ENCODE peak calls at places on chromosomes 16 and 17, in ten cellular contexts. S is AG04450; Y is uterus; R is suprapubic skin; P is AG09309; O is breast epithelium; C is GM06990; K is CD4-positive, alpha-beta T cell; Z is HCT116; V is neural crest cell. W is an unnamed sample.

GRCh38 chr17:59695943-59696681 is 11.1 kb downstream of the PTRH2 start:
- DNase-seq in S (no peak), Y (no peak), R (no peak), P (no peak), O (no peak), C (no peak), K (no peak), Z (no peak), V (no peak), W (no peak)

GRCh38 chr17:37610971-37611370 is 1.8 kb upstream of the SYNRG start:
- DNase-seq in S (no peak), Y (no peak), R (no peak), P (no peak), O (no peak), C (no peak), K (no peak), Z (no peak), V (no peak), W (no peak)

GRCh38 chr17:48335858-48336500 is 94.0 kb downstream of the SKAP1 start:
- DNase-seq in S (peak), Y (no peak), R (no peak), P (no peak), O (no peak), C (no peak), K (no peak), Z (peak), V (no peak), W (no peak)

GRCh38 chr17:61400786-61401279 is 1.2 kb downstream of the TBX2 start:
- DNase-seq in S (no peak), Y (no peak), R (no peak), P (no peak), O (no peak), C (no peak), K (no peak), Z (no peak), V (no peak), W (no peak)

GRCh38 chr16:54362801-54363200 is 76.2 kb upstream of the IRX3 start:
- DNase-seq in S (no peak), Y (no peak), R (no peak), P (no peak), O (no peak), C (no peak), K (no peak), Z (no peak), V (no peak), W (no peak)

GRCh38 chr17:63842173-63842539 is 329 bp downstream of the SMARCD2 start:
- DNase-seq in S (no peak), Y (peak), R (no peak), P (no peak), O (no peak), C (no peak), K (no peak), Z (no peak), V (peak), W (no peak)

GRCh38 chr16:81623365-81624102 is 155.6 kb upstream of the PLCG2 start:
- DNase-seq in S (no peak), Y (no peak), R (no peak), P (no peak), O (no peak), C (no peak), K (peak), Z (peak), V (peak), W (no peak)

GRCh38 chr17:50198026-50198669 is 3.3 kb downstream of the COL1A1 start:
- DNase-seq in S (no peak), Y (no peak), R (no peak), P (no peak), O (peak), C (no peak), K (peak), Z (peak), V (peak), W (peak)

GRCh38 chr17:47208744-47209488 is at the start of gene MYL4:
- DNase-seq in S (no peak), Y (no peak), R (no peak), P (no peak), O (no peak), C (no peak), K (no peak), Z (no peak), V (no peak), W (no peak)

GRCh38 chr16:85641776-85642176 is 28.7 kb downstream of the GSE1 start:
- DNase-seq in S (no peak), Y (no peak), R (no peak), P (no peak), O (no peak), C (no peak), K (no peak), Z (no peak), V (no peak), W (no peak)

DNA sequence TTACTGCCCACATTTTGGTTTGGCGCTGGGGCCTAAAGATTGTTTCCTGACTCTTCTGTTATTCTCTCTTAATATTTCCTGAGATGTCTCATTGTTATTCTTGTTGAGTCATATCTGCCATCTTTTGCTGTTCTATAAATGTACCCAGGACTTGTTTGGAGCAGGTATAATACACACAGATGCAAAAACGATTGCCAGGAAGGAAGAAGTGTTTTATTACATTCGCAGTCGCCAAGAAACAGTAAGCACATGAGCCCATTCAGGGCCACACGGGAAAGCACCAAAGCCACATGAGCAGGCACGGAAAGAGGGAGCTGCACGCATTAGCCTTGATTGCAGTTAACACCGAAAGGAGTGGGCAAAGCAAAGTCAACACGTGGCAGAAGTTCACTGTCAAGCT is 70.2 kb downstream of the ARHGAP44 start:
- DNase-seq in S (no peak), Y (no peak), R (no peak), P (no peak), O (no peak), C (peak), K (no peak), Z (no peak), V (no peak), W (no peak)
- TF ChIP-seq CTCF in S (no peak), Y (no peak), R (no peak), P (no peak), O (no peak), C (peak), K (no peak), Z (no peak), V (no peak), W (no peak)

GRCh38 chr17:39153541-39154111 is 2.2 kb upstream of the PLXDC1 start:
- DNase-seq in S (peak), Y (peak), R (peak), P (no peak), O (peak), C (peak), K (peak), Z (peak), V (peak), W (peak)
- TF ChIP-seq CTCF in S (no peak), Y (no peak), R (no peak), P (peak), O (no peak), C (no peak), K (no peak), Z (peak), V (peak), W (no peak)

DNA sequence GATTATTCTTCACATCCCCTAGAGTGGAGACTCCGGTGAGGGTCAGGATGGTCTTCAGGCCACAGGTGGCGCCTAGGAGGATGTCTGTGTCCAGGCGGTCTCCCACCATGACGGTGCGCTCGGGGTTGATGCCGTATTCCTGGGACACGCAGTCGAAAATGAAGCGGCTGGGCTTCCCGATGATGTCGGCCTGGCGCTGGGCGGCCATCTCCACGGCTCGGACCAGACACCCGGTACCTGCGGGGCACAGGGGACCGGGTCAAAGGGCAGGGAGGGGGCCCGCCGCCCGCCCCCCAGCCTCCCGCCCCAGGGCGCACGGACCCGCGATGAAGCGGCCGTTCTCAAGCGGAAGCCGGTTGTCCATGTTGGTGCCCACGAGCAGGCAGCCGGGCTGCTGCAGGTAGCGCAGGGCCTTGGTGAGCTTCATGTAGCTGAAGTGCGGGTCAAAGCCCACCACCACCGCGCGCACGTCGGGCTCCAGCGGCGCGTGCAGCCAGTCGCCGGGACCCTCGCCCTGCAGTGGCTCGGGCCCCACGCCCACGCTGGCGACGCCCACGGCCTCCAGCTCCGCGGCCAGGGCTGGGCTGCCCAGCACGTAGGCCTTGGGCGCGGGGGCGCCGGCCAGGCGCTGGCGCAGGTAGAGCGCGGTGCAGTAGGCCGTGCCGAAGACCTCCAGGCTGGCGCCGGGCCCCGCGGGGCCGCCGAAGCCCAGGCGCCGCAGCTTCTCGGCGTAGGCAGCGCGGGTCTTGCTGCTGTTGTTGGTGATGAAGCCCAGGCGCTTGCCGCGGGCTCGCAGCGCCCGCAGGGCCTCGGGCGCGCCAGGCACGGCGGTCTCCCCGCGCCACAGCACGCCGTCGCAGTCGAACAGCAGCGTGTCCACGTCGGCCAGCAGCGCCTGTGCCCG is 571 bp downstream of the PGP start:
- DNase-seq in S (no peak), Y (no peak), R (no peak), P (no peak), O (no peak), C (peak), K (no peak), Z (no peak), V (no peak), W (no peak)
- TF ChIP-seq CTCF in S (no peak), Y (no peak), R (no peak), P (no peak), O (no peak), C (no peak), K (no peak), Z (no peak), V (no peak), W (no peak)

DNA sequence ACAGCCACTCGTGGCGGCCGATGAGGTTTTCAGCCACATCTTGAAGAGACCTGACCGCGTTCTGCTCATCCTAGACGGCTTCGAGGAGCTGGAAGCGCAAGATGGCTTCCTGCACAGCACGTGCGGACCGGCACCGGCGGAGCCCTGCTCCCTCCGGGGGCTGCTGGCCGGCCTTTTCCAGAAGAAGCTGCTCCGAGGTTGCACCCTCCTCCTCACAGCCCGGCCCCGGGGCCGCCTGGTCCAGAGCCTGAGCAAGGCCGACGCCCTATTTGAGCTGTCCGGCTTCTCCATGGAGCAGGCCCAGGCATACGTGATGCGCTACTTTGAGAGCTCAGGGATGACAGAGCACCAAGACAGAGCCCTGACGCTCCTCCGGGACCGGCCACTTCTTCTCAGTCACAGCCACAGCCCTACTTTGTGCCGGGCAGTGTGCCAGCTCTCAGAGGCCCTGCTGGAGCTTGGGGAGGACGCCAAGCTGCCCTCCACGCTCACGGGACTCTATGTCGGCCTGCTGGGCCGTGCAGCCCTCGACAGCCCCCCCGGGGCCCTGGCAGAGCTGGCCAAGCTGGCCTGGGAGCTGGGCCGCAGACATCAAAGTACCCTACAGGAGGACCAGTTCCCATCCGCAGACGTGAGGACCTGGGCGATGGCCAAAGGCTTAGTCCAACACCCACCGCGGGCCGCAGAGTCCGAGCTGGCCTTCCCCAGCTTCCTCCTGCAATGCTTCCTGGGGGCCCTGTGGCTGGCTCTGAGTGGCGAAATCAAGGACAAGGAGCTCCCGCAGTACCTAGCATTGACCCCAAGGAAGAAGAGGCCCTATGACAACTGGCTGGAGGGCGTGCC is 30.1 kb downstream of the CIITA start:
- DNase-seq in S (no peak), Y (no peak), R (no peak), P (no peak), O (no peak), C (no peak), K (no peak), Z (no peak), V (no peak), W (no peak)
- TF ChIP-seq CTCF in S (no peak), Y (no peak), R (no peak), P (no peak), O (no peak), C (no peak), K (no peak), Z (no peak), V (no peak), W (no peak)

W was measured in activated B cell treated with CpG ODN at 0.5 μM for 24 hours.